ENCODE peak calls at places on chromosome 1, in six cellular contexts. S is SK-N-MC, L is GM04503, B is GM20000, G is astrocyte of the cerebellum, D is EL. Y is an unnamed sample.

GRCh38 chr1:25773441-25774125 is 26.4 kb upstream of the SELENON start:
- DNase-seq in S (no peak), L (no peak), B (no peak), G (no peak), D (peak; percentile 77), Y (peak; percentile 63)

GRCh38 chr1:94883688-94884087 is 43.2 kb downstream of the CNN3 start:
- DNase-seq in S (no peak), L (no peak), B (peak; percentile 9), G (peak; percentile 77), D (peak; percentile 54), Y (no peak)

GRCh38 chr1:76868154-76868882 is 1.0 kb downstream of the ST6GALNAC5 start:
- DNase-seq in S (no peak), L (no peak), B (peak; percentile 70), G (no peak), D (peak; percentile 69), Y (no peak)

GRCh38 chr1:15674760-15675159 is 9.4 kb upstream of the PLEKHM2 start:
- DNase-seq in S (no peak), L (no peak), B (no peak), G (no peak), D (no peak), Y (no peak)

GRCh38 chr1:24535021-24535424 is 20.9 kb upstream of the NCMAP start:
- DNase-seq in S (no peak), L (no peak), B (peak; percentile 63), G (no peak), D (no peak), Y (no peak)

GRCh38 chr1:234858722-234859121 is 248.7 kb upstream of the IRF2BP2 start:
- DNase-seq in S (no peak), L (no peak), B (no peak), G (no peak), D (no peak), Y (no peak)

GRCh38 chr1:152479792-152480595 is 30.6 kb upstream of the LCE5A start:
- DNase-seq in S (no peak), L (no peak), B (peak; percentile 49), G (no peak), D (peak; percentile 71), Y (no peak)

GRCh38 chr1:37480581-37481288 is 6.4 kb downstream of the ZC3H12A start:
- DNase-seq in S (no peak), L (no peak), B (no peak), G (no peak), D (no peak), Y (no peak)

GRCh38 chr1:224065455-224065854 is 48.5 kb upstream of the FBXO28 start:
- DNase-seq in S (no peak), L (no peak), B (no peak), G (no peak), D (peak; percentile 60), Y (no peak)

GRCh38 chr1:75345538-75346292 is 211.5 kb downstream of the LHX8 start:
- DNase-seq in S (no peak), L (no peak), B (no peak), G (peak; percentile 59), D (no peak), Y (peak; percentile 14)

GRCh38 chr1:81662913-81663526 is 137.7 kb upstream of the ADGRL2 start:
- DNase-seq in S (no peak), L (no peak), B (no peak), G (no peak), D (no peak), Y (no peak)

GRCh38 chr1:227429447-227430359 is 111.4 kb upstream of the CDC42BPA start:
- DNase-seq in S (no peak), L (peak; percentile 59), B (no peak), G (no peak), D (peak; percentile 87), Y (no peak)

GRCh38 chr1:12433323-12434053 is 184.5 kb downstream of the DHRS3 start:
- DNase-seq in S (no peak), L (no peak), B (no peak), G (no peak), D (no peak), Y (no peak)

GRCh38 chr1:155277896-155278688 is 829 bp downstream of the HCN3 start:
- DNase-seq in S (no peak), L (no peak), B (peak; percentile 80), G (no peak), D (peak; percentile 30), Y (no peak)

GRCh38 chr1:180696361-180696760 is 64.5 kb downstream of the XPR1 start:
- DNase-seq in S (no peak), L (no peak), B (no peak), G (no peak), D (no peak), Y (no peak)

GRCh38 chr1:177228721-177229088 is 57.9 kb downstream of the BRINP2 start:
- DNase-seq in S (no peak), L (no peak), B (no peak), G (no peak), D (peak; percentile 21), Y (peak; percentile 74)

GRCh38 chr1:238177960-238178359 is 287.2 kb upstream of the ZP4 start:
- DNase-seq in S (no peak), L (no peak), B (no peak), G (peak; percentile 88), D (peak; percentile 72), Y (no peak)

GRCh38 chr1:17573518-17574041 is 34.1 kb downstream of the ARHGEF10L start:
- DNase-seq in S (no peak), L (no peak), B (no peak), G (no peak), D (no peak), Y (no peak)

GRCh38 chr1:186681136-186681535 is 913 bp upstream of the PTGS2 start:
- DNase-seq in S (no peak), L (no peak), B (peak; percentile 12), G (no peak), D (peak; percentile 16), Y (no peak)

GRCh38 chr1:150272379-150272840 is at the start of gene C1orf54:
- DNase-seq in S (no peak), L (no peak), B (no peak), G (peak; percentile 24), D (peak; percentile 61), Y (no peak)

GRCh38 chr1:95002657-95003432 is 69.9 kb downstream of the ALG14 start:
- DNase-seq in S (peak; percentile 78), L (no peak), B (no peak), G (peak; percentile 32), D (no peak), Y (no peak)

GRCh38 chr1:35192853-35193664 is at the start of gene SFPQ:
- DNase-seq in S (peak; percentile 100), L (peak; percentile 95), B (peak; percentile 99), G (peak; percentile 99), D (peak; percentile 99), Y (peak; percentile 97)

GRCh38 chr1:21764615-21765423 is 18.1 kb downstream of the USP48 start:
- DNase-seq in S (no peak), L (peak; percentile 98), B (no peak), G (peak; percentile 92), D (peak; percentile 97), Y (peak; percentile 57)

GRCh38 chr1:44603718-44604117 is 70.6 kb downstream of the TMEM53 start:
- DNase-seq in S (no peak), L (no peak), B (no peak), G (no peak), D (no peak), Y (no peak)

GRCh38 chr1:245896258-245896657 is 610.8 kb downstream of the SMYD3 start:
- DNase-seq in S (no peak), L (no peak), B (no peak), G (no peak), D (no peak), Y (no peak)

GRCh38 chr1:56585985-56586384 is 6.6 kb upstream of the PLPP3 start:
- DNase-seq in S (no peak), L (no peak), B (no peak), G (no peak), D (peak; percentile 43), Y (no peak)

GRCh38 chr1:18175530-18176377 is 68.2 kb downstream of the IGSF21 start:
- DNase-seq in S (no peak), L (no peak), B (no peak), G (no peak), D (no peak), Y (no peak)

GRCh38 chr1:167246971-167247370 is 26.3 kb downstream of the POU2F1 start:
- DNase-seq in S (no peak), L (no peak), B (no peak), G (no peak), D (no peak), Y (no peak)

GRCh38 chr1:236608930-236609726 is 4.8 kb upstream of the HEATR1 start:
- DNase-seq in S (peak; percentile 73), L (peak; percentile 3), B (no peak), G (peak; percentile 22), D (peak; percentile 68), Y (peak; percentile 18)

GRCh38 chr1:205668951-205669340 is 11.4 kb downstream of the SLC45A3 start:
- DNase-seq in S (no peak), L (no peak), B (peak; percentile 82), G (no peak), D (no peak), Y (no peak)

GRCh38 chr1:181014431-181015257 is 8.0 kb downstream of the STX6 start:
- DNase-seq in S (no peak), L (no peak), B (peak; percentile 43), G (no peak), D (no peak), Y (no peak)

GRCh38 chr1:227793948-227794812 is 21.3 kb upstream of the PRSS38 start:
- DNase-seq in S (peak; percentile 51), L (peak; percentile 71), B (no peak), G (peak; percentile 86), D (peak; percentile 90), Y (no peak)